ENCODE peak calls at places on chromosomes 13 and 19, in nine cellular contexts. I is H1, V is fibroblast of lung, D is endothelial cell of umbilical vein, W is mesendoderm, J is astrocyte, F is neural progenitor cell, Y is Karpas-422, U is HCT116. S is an unnamed sample.

GRCh38 chr19:6536138-6536671 is 5.4 kb downstream of the TNFSF9 start:
- DNase-seq in D (peak; percentile 44), W (peak; percentile 84), U (peak; percentile 91), V (no peak), I (peak; percentile 77), J (peak; percentile 14), Y (peak; percentile 99), F (peak; percentile 56), S (peak; percentile 67)

GRCh38 chr13:29901714-29902631 is 51.6 kb upstream of the UBL3 start:
- DNase-seq in V (peak; percentile 96), J (peak; percentile 98), Y (no peak), I (no peak), W (peak; percentile 52), U (no peak), F (no peak), D (peak; percentile 56), S (peak; percentile 92)

GRCh38 chr13:26445092-26445491 is 112.4 kb upstream of the WASF3 start:
- DNase-seq in W (peak; percentile 31), F (no peak), I (no peak), V (no peak), Y (no peak), J (no peak), U (no peak), D (no peak), S (no peak)

GRCh38 chr19:47437500-47437899 is 18.2 kb upstream of the MEIS3 start:
- DNase-seq in Y (no peak), F (peak; percentile 64), V (no peak), W (no peak), U (no peak), J (no peak), D (no peak), I (no peak), S (no peak)

GRCh38 chr19:17340302-17340870 is 3.0 kb downstream of the GTPBP3 start:
- DNase-seq in D (no peak), W (peak; percentile 90), V (no peak), U (no peak), J (no peak), F (peak; percentile 49), I (peak; percentile 91), Y (peak; percentile 85), S (no peak)

GRCh38 chr13:36530050-36530789 is 97.9 kb downstream of the CCNA1 start:
- DNase-seq in Y (no peak), U (no peak), F (peak; percentile 29), W (peak; percentile 32), D (peak; percentile 20), V (no peak), J (peak; percentile 86), I (no peak), S (peak; percentile 69)

GRCh38 chr19:1266818-1267440 is 2.2 kb upstream of the CIRBP start:
- DNase-seq in V (peak; percentile 42), U (no peak), Y (peak; percentile 83), W (peak; percentile 55), I (peak; percentile 97), D (peak; percentile 52), J (no peak), F (peak; percentile 79), S (no peak)

GRCh38 chr19:55809381-55810058 is 22.3 kb downstream of the NLRP11 start:
- DNase-seq in F (peak; percentile 43), Y (peak; percentile 96), V (peak; percentile 5), D (peak; percentile 43), U (peak; percentile 90), J (no peak), W (peak; percentile 67), I (peak; percentile 44), S (peak; percentile 2)

GRCh38 chr13:98906746-98907502 is 70.9 kb downstream of the DOCK9 start:
- DNase-seq in D (no peak), U (no peak), W (no peak), V (no peak), Y (no peak), I (no peak), J (no peak), F (no peak), S (no peak)

GRCh38 chr13:98909016-98909415 is 68.8 kb downstream of the DOCK9 start:
- DNase-seq in U (no peak), V (no peak), D (peak; percentile 64), I (no peak), J (no peak), W (no peak), F (no peak), Y (no peak), S (peak; percentile 85)

GRCh38 chr13:98912846-98913245 is 65.0 kb downstream of the DOCK9 start:
- DNase-seq in J (no peak), U (no peak), I (no peak), W (no peak), Y (no peak), D (no peak), V (no peak), F (no peak), S (no peak)

GRCh38 chr13:98915563-98916348 is 62.1 kb downstream of the DOCK9 start:
- DNase-seq in U (no peak), D (no peak), V (no peak), F (no peak), J (no peak), I (no peak), Y (peak; percentile 19), W (no peak), S (no peak)

DNA sequence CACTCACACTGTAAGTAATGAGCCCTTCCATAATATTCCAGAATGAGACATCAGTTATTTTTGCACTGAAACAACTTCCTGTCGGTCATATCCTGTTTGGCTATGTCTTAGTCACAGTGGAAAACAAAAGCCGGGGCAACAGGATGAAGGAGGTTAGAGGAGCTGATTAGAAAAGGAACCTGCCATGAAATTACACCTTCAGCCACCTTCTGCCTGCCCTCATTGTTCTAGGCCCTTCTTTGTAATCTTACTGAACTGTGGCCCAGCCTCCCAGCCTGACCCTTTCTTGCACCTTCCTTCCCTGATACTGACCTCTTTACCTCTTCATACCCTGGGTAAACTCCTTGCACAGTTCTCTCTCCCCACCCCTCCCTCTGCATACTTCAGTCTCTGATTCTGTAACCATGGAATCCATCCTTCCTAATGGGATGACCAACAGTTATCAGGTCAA is 67.3 kb downstream of the DOCK9 start:
- DNase-seq in F (no peak), D (peak; percentile 98), V (peak; percentile 28), I (no peak), J (peak; percentile 52), U (peak; percentile 15), Y (no peak), W (peak; percentile 67), S (peak; percentile 86)
- H3K4me2 ChIP-seq in F (no peak overlapping the region), D (peak overlapping the region; percentile 69), V (no peak overlapping the region), I (no peak overlapping the region), J (peak overlapping the region; percentile 74), U (peak overlapping the region; percentile 61), Y (no peak overlapping the region), W (no peak overlapping the region), S (peak overlapping the region; percentile 50)

DNA sequence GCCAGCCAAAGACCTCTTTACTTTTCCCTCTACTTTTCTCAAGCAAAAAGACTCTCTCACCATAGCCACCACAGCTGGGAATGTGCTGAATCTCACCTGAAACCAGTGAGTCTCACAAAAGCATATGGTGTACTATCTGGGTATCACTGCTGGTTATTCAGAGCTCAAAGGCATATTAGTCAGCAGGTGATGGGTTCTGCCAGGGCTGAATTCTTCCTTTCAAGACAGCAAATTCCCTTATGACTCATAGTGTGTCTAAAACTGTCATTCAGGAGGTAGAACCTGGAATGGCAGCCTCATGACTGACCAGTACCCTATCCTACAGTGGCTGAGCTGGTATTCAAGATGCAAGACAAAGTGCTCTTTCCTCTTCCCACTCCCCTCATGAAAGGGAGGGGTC is 2859.1 kb downstream of the PCDH9 start:
- DNase-seq in J (peak; percentile 25), Y (no peak), W (no peak), F (no peak), D (no peak), I (no peak), V (no peak), U (peak; percentile 37), S (peak; percentile 44)
- H3K9ac ChIP-seq in J (no peak overlapping the region), Y (no peak overlapping the region), W (no peak overlapping the region), F (no peak overlapping the region), D (no peak overlapping the region), I (no peak overlapping the region), V (no peak overlapping the region), U (no peak overlapping the region), S (peak overlapping the region; percentile 46)

GRCh38 chr13:24682353-24682752 is 2.1 kb downstream of the ATP12A start:
- DNase-seq in J (no peak), D (no peak), W (peak; percentile 90), I (no peak), Y (no peak), U (no peak), V (no peak), F (peak; percentile 11), S (no peak)

GRCh38 chr13:24685314-24685713 is 5.1 kb downstream of the ATP12A start:
- DNase-seq in I (no peak), V (no peak), J (no peak), Y (no peak), D (no peak), F (no peak), W (no peak), U (no peak), S (no peak)

GRCh38 chr13:24683370-24683769 is 3.2 kb downstream of the ATP12A start:
- DNase-seq in D (no peak), U (no peak), F (no peak), V (no peak), J (no peak), W (peak; percentile 36), I (no peak), Y (no peak), S (no peak)

GRCh38 chr13:24683833-24684599 is 3.8 kb downstream of the ATP12A start:
- DNase-seq in U (peak; percentile 24), J (no peak), F (peak; percentile 88), V (peak; percentile 27), D (peak; percentile 28), W (peak; percentile 90), Y (peak; percentile 83), I (peak; percentile 88), S (peak; percentile 30)

DNA sequence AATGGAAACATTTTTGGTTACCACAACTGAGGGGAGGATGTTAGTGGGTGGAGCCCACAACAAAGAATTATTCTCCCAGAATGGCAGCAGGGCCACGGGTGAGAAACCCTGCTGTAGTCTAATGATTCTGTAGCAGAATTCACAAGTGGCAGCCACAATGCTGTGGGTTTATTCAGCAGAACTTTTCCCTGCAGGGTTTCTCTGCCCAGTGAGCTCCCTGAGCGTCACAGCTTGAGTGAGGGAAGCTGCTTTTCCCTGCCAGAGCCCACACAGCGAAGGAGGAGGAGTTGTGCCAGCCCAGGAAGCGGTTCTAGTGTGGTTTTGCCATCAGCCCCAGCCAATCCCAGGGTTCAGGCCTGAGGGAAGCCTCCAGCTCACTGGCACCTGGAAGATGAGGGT is 4.4 kb downstream of the ATP12A start:
- DNase-seq in D (no peak), I (no peak), J (no peak), Y (no peak), U (no peak), V (no peak), F (no peak), W (no peak), S (peak; percentile 62)
- H3K4me2 ChIP-seq in D (no peak overlapping the region), I (no peak overlapping the region), J (peak overlapping the region; percentile 34), Y (no peak overlapping the region), U (peak overlapping the region; percentile 34), V (no peak overlapping the region), F (no peak overlapping the region), W (no peak overlapping the region), S (peak overlapping the region; percentile 40)

GRCh38 chr19:38387550-38388309 is at the start of gene GGN:
- DNase-seq in W (peak; percentile 98), U (peak; percentile 88), J (peak; percentile 86), V (peak; percentile 95), Y (peak; percentile 95), I (peak; percentile 98), D (peak; percentile 98), F (peak; percentile 99), S (peak; percentile 87)

GRCh38 chr19:38385804-38386257 is 2.0 kb downstream of the GGN start:
- DNase-seq in W (no peak), Y (no peak), V (no peak), U (no peak), I (no peak), F (peak; percentile 27), J (no peak), D (no peak), S (no peak)

GRCh38 chr19:38385057-38385803 is 2.6 kb downstream of the GGN start:
- DNase-seq in U (no peak), V (no peak), F (no peak), J (no peak), Y (no peak), I (no peak), D (no peak), W (no peak), S (no peak)

GRCh38 chr19:38386968-38387549 is 775 bp downstream of the GGN start:
- DNase-seq in J (no peak), V (peak; percentile 20), F (no peak), Y (no peak), U (no peak), D (no peak), I (no peak), W (no peak), S (no peak)

DNA sequence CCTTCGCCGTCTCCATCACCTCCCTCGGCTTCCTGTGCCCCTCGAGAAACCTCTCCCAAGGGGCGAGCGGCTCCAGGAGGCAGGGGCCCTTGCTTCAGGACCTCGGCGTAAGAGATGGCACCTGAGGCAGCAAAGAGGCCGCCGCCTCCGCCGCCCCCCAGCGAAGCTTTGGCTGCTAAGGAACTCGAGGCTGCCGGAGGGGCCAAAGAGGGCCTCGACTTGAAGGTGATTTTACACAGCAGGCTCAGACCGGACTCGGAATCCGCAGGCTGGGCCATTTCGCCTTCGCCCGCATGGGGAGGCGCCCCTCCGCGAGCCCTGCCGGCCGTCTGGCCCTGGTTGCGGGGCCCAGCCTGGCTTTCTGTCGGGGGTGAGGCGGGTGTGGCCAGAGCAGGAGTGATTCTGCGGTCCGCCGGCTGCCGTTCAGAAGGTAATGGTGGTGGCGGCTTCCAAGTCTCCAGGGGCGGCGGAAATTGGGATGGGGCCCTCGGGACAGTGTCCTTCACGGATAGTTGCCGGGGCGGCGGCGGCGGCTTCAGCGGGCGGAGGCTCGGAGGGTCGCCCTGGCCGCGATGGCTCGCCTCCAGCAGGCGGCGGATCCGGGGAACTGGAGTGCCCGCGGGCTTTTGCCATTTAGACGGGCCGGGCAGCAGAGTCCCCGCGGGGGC is 1.4 kb downstream of the GGN start:
- DNase-seq in V (no peak), I (no peak), Y (no peak), U (no peak), W (no peak), F (peak; percentile 50), D (no peak), J (no peak), S (no peak)
- H3K9ac ChIP-seq in V (no peak overlapping the region), I (no peak overlapping the region), Y (no peak overlapping the region), U (no peak overlapping the region), W (no peak overlapping the region), F (no peak overlapping the region), D (no peak overlapping the region), J (no peak overlapping the region), S (no peak overlapping the region)

S was measured in mammary epithelial cell.